ENCODE peak calls at places on chromosomes 12 and 14, in nine cellular contexts. X, F, Y, Q, S, K, R, G and M are unnamed samples.
A peak's percentile ranks its signal among the peaks of the same experiment; 100 is the strongest.

GRCh38 chr14:55133416-55133815 is 4.4 kb downstream of the LGALS3 start:
- DNase-seq in X (no peak), F (no peak), Y (peak; percentile 18), Q (no peak), S (no peak), K (no peak), R (no peak), G (no peak), M (no peak)

GRCh38 chr14:86363047-86363446 is 833.1 kb downstream of the FLRT2 start:
- DNase-seq in X (no peak), F (no peak), Y (no peak), Q (no peak), S (no peak), K (no peak), R (no peak), G (no peak), M (no peak)

GRCh38 chr12:110176745-110177144 is 52.6 kb downstream of the IFT81 start:
- DNase-seq in X (no peak), F (no peak), Y (no peak), Q (peak; percentile 34), S (no peak), K (no peak), R (no peak), G (peak; percentile 7), M (no peak)

GRCh38 chr14:104110491-104111209 is 25.1 kb downstream of the ASPG start:
- DNase-seq in X (no peak), F (peak; percentile 0), Y (no peak), Q (peak; percentile 22), S (peak; percentile 18), K (no peak), R (peak; percentile 14), G (no peak), M (no peak)

GRCh38 chr14:100748403-100748802 is 21.7 kb downstream of the DLK1 start:
- DNase-seq in X (no peak), F (no peak), Y (no peak), Q (no peak), S (no peak), K (no peak), R (no peak), G (no peak), M (no peak)

GRCh38 chr14:50060871-50061663 is 55.3 kb downstream of the VCPKMT start:
- DNase-seq in X (peak; percentile 61), F (peak; percentile 57), Y (peak; percentile 76), Q (peak; percentile 53), S (peak; percentile 56), K (peak; percentile 27), R (no peak), G (peak; percentile 96), M (peak; percentile 56)

GRCh38 chr14:64746298-64747250 is 42.4 kb downstream of the PLEKHG3 start:
- DNase-seq in X (no peak), F (no peak), Y (no peak), Q (no peak), S (no peak), K (no peak), R (no peak), G (no peak), M (no peak)

GRCh38 chr12:49503674-49504180 is 35.1 kb upstream of the KCNH3 start:
- DNase-seq in X (no peak), F (peak; percentile 64), Y (no peak), Q (no peak), S (no peak), K (no peak), R (no peak), G (peak; percentile 69), M (no peak)

GRCh38 chr14:64811676-64812075 is 68.0 kb downstream of the SPTB start:
- DNase-seq in X (no peak), F (no peak), Y (no peak), Q (no peak), S (no peak), K (no peak), R (no peak), G (no peak), M (no peak)

GRCh38 chr12:87141091-87141490 is 884.9 kb upstream of the MGAT4C start:
- DNase-seq in X (no peak), F (no peak), Y (no peak), Q (no peak), S (no peak), K (no peak), R (no peak), G (no peak), M (no peak)

DNA sequence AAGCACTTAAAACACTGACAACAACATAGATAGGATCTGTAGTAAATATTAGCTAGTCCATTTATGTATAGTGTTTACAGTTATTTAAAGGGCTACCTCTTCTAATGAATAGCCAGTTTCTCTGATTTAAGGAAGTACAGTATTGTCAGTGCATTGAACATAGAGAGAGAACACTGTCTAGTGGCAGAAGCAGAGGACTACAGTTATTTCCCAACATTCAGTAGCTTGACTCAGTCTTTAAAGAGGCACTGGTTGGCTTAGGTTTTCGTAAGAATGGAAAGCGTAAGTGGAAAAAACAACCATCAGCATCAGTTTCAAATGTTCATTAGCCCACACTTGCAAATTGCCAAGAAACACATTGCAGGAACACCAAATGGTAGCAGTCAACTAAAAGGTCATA is 125.0 kb upstream of the HMGA2 start:
- DNase-seq in X (no peak), F (no peak), Y (no peak), Q (no peak), S (no peak), K (no peak), R (no peak), G (peak; percentile 73), M (no peak)
- TF ChIP-seq CTCF in X (no peak), F (no peak), Y (no peak), Q (no peak), S (peak; percentile 30), K (no peak), R (no peak), G (no peak), M (no peak)

GRCh38 chr12:12559699-12560296 is 2.9 kb downstream of the DUSP16 start:
- DNase-seq in X (no peak), F (no peak), Y (no peak), Q (no peak), S (no peak), K (no peak), R (no peak), G (no peak), M (no peak)

GRCh38 chr12:12561305-12562015 is 1.2 kb downstream of the DUSP16 start:
- DNase-seq in X (peak; percentile 28), F (peak; percentile 55), Y (peak; percentile 46), Q (peak; percentile 64), S (peak; percentile 82), K (peak; percentile 61), R (peak; percentile 31), G (peak; percentile 69), M (no peak)

GRCh38 chr12:12562016-12562483 is 613 bp downstream of the DUSP16 start:
- DNase-seq in X (peak; percentile 54), F (no peak), Y (peak; percentile 21), Q (peak; percentile 30), S (no peak), K (peak; percentile 4), R (peak; percentile 27), G (peak; percentile 32), M (peak; percentile 42)

GRCh38 chr12:12562585-12563245 is at the start of gene DUSP16:
- DNase-seq in X (peak; percentile 95), F (peak; percentile 94), Y (peak; percentile 93), Q (peak; percentile 91), S (peak; percentile 96), K (peak; percentile 87), R (peak; percentile 59), G (peak; percentile 94), M (peak; percentile 94)

GRCh38 chr12:12560587-12561304 is 1.9 kb downstream of the DUSP16 start:
- DNase-seq in X (peak; percentile 69), F (peak; percentile 39), Y (peak; percentile 69), Q (no peak), S (no peak), K (peak; percentile 39), R (no peak), G (peak; percentile 86), M (peak; percentile 60)
- TF ChIP-seq CTCF in X (no peak), F (no peak), Y (no peak), Q (no peak), S (no peak), K (no peak), R (no peak), G (no peak), M (no peak)

GRCh38 chr12:94074970-94075695 is 73.2 kb upstream of the PLXNC1 start:
- DNase-seq in X (peak; percentile 20), F (no peak), Y (peak; percentile 52), Q (peak; percentile 40), S (peak; percentile 78), K (peak; percentile 60), R (no peak), G (peak; percentile 86), M (peak; percentile 17)
- TF ChIP-seq CTCF in X (peak; percentile 20), F (no peak), Y (no peak), Q (peak; percentile 80), S (peak; percentile 71), K (peak; percentile 63), R (no peak), G (peak; percentile 50), M (peak; percentile 37)

GRCh38 chr12:120870415-120870814 is 33.7 kb downstream of the SPPL3 start:
- DNase-seq in X (no peak), F (no peak), Y (no peak), Q (no peak), S (no peak), K (no peak), R (no peak), G (no peak), M (no peak)
- TF ChIP-seq CTCF in X (no peak), F (no peak), Y (no peak), Q (no peak), S (no peak), K (no peak), R (no peak), G (no peak), M (no peak)

GRCh38 chr12:67067453-67068203 is 201.5 kb upstream of the CAND1 start:
- DNase-seq in X (no peak), F (no peak), Y (no peak), Q (no peak), S (no peak), K (no peak), R (no peak), G (no peak), M (no peak)

GRCh38 chr12:67068204-67068731 is 200.9 kb upstream of the CAND1 start:
- DNase-seq in X (no peak), F (peak; percentile 41), Y (no peak), Q (no peak), S (no peak), K (no peak), R (no peak), G (peak; percentile 16), M (peak; percentile 4)

GRCh38 chr12:67070307-67070600 is 198.9 kb upstream of the CAND1 start:
- DNase-seq in X (no peak), F (no peak), Y (no peak), Q (no peak), S (no peak), K (no peak), R (no peak), G (no peak), M (no peak)

GRCh38 chr12:67069451-67070306 is 199.5 kb upstream of the CAND1 start:
- DNase-seq in X (peak; percentile 57), F (peak; percentile 75), Y (no peak), Q (peak; percentile 26), S (peak; percentile 37), K (no peak), R (peak; percentile 37), G (peak; percentile 52), M (peak; percentile 41)

GRCh38 chr12:67068773-67069450 is 200.2 kb upstream of the CAND1 start:
- DNase-seq in X (peak; percentile 59), F (peak; percentile 85), Y (no peak), Q (peak; percentile 47), S (peak; percentile 21), K (no peak), R (peak; percentile 40), G (peak; percentile 69), M (peak; percentile 53)
- TF ChIP-seq CTCF in X (no peak), F (no peak), Y (no peak), Q (no peak), S (no peak), K (no peak), R (no peak), G (peak; percentile 1), M (no peak)